ENCODE peak calls at places on chromosomes 7 and 10, in six cellular contexts. V, L, E, F, Z and U are unnamed samples.

GRCh38 chr10:68271104-68271882 is 39.4 kb upstream of the ATOH7 start:
- DNase-seq in V (peak), L (no peak), E (no peak), F (no peak), Z (no peak), U (no peak)

GRCh38 chr10:125448596-125448995 is 234.4 kb downstream of the TEX36 start:
- DNase-seq in V (peak), L (no peak), E (no peak), F (no peak), Z (no peak), U (no peak)

GRCh38 chr10:91689731-91690168 is 56.9 kb upstream of the PPP1R3C start:
- DNase-seq in V (peak), L (no peak), E (no peak), F (no peak), Z (no peak), U (no peak)

GRCh38 chr10:103784723-103785418 is 70.5 kb downstream of the SH3PXD2A start:
- DNase-seq in V (no peak), L (no peak), E (no peak), F (no peak), Z (no peak), U (no peak)

GRCh38 chr10:12160664-12161063 is 31.2 kb downstream of the SEC61A2 start:
- DNase-seq in V (no peak), L (no peak), E (no peak), F (no peak), Z (no peak), U (no peak)

GRCh38 chr10:110305767-110306451 is 1.2 kb upstream of the SMNDC1 start:
- DNase-seq in V (peak), L (peak), E (peak), F (peak), Z (peak), U (peak)

GRCh38 chr7:40836218-40836617 is 701.4 kb downstream of the SUGCT start:
- DNase-seq in V (no peak), L (no peak), E (no peak), F (no peak), Z (no peak), U (no peak)

GRCh38 chr10:120414946-120415345 is 42.1 kb upstream of the PLPP4 start:
- DNase-seq in V (no peak), L (no peak), E (no peak), F (no peak), Z (no peak), U (no peak)

GRCh38 chr10:6170638-6171037 is 32.1 kb upstream of the PFKFB3 start:
- DNase-seq in V (peak), L (no peak), E (no peak), F (no peak), Z (no peak), U (no peak)

GRCh38 chr10:89296227-89296648 is 5.6 kb upstream of the IFIT2 start:
- DNase-seq in V (peak), L (peak), E (peak), F (peak), Z (no peak), U (no peak)

GRCh38 chr10:28532223-28532508 is 752 bp upstream of the WAC start:
- DNase-seq in V (peak), L (peak), E (no peak), F (peak), Z (no peak), U (no peak)

GRCh38 chr7:123537026-123537642 is 2.7 kb upstream of the IQUB start:
- DNase-seq in V (peak), L (no peak), E (no peak), F (no peak), Z (no peak), U (no peak)

GRCh38 chr10:73908853-73909611 is 1.9 kb upstream of the PLAU start:
- DNase-seq in V (peak), L (peak), E (peak), F (peak), Z (peak), U (peak)

GRCh38 chr7:142612264-142612881 is 136.9 kb upstream of the PRSS1 start:
- DNase-seq in V (peak), L (no peak), E (no peak), F (no peak), Z (no peak), U (peak)

GRCh38 chr7:43879477-43879876 is 10.2 kb upstream of the MRPS24 start:
- DNase-seq in V (peak), L (peak), E (no peak), F (no peak), Z (no peak), U (no peak)

GRCh38 chr7:22219739-22220493 is 137.0 kb downstream of the RAPGEF5 start:
- DNase-seq in V (peak), L (no peak), E (no peak), F (no peak), Z (no peak), U (no peak)

GRCh38 chr7:18420758-18421157 is 74.8 kb upstream of the HDAC9 start:
- DNase-seq in V (no peak), L (no peak), E (no peak), F (no peak), Z (no peak), U (peak)

GRCh38 chr10:101133489-101134298 is 2.6 kb downstream of the TLX1 start:
- DNase-seq in V (no peak), L (no peak), E (no peak), F (no peak), Z (no peak), U (no peak)

GRCh38 chr10:52951819-52952218 is 179.2 kb upstream of the MBL2 start:
- DNase-seq in V (peak), L (peak), E (no peak), F (no peak), Z (no peak), U (no peak)

GRCh38 chr7:44307905-44308740 is 17.3 kb downstream of the CAMK2B start:
- DNase-seq in V (no peak), L (no peak), E (no peak), F (peak), Z (no peak), U (no peak)

GRCh38 chr10:100021322-100021721 is 11.6 kb upstream of the DNMBP start:
- DNase-seq in V (no peak), L (no peak), E (peak), F (no peak), Z (no peak), U (no peak)

GRCh38 chr7:30795161-30795943 is 24.1 kb downstream of the MINDY4 start:
- DNase-seq in V (no peak), L (no peak), E (no peak), F (no peak), Z (no peak), U (no peak)

GRCh38 chr10:69087600-69088470 is at the start of gene SRGN:
- DNase-seq in V (peak), L (peak), E (peak), F (peak), Z (peak), U (no peak)

GRCh38 chr7:29974286-29974685 is 15.3 kb downstream of the SCRN1 start:
- DNase-seq in V (no peak), L (no peak), E (no peak), F (no peak), Z (no peak), U (no peak)

GRCh38 chr7:11192506-11192905 is 218.8 kb downstream of the PHF14 start:
- DNase-seq in V (peak), L (no peak), E (no peak), F (no peak), Z (no peak), U (no peak)
- H3K4me3 ChIP-seq in V (peak), L (peak), E (no peak), F (no peak), Z (peak), U (peak)

GRCh38 chr7:91784469-91784868 is 96.0 kb downstream of the MTERF1 start:
- DNase-seq in V (peak), L (peak), E (no peak), F (no peak), Z (no peak), U (peak)
- TF ChIP-seq CTCF in V (peak), L (peak), E (peak), F (no peak), Z (no peak), U (peak)

DNA sequence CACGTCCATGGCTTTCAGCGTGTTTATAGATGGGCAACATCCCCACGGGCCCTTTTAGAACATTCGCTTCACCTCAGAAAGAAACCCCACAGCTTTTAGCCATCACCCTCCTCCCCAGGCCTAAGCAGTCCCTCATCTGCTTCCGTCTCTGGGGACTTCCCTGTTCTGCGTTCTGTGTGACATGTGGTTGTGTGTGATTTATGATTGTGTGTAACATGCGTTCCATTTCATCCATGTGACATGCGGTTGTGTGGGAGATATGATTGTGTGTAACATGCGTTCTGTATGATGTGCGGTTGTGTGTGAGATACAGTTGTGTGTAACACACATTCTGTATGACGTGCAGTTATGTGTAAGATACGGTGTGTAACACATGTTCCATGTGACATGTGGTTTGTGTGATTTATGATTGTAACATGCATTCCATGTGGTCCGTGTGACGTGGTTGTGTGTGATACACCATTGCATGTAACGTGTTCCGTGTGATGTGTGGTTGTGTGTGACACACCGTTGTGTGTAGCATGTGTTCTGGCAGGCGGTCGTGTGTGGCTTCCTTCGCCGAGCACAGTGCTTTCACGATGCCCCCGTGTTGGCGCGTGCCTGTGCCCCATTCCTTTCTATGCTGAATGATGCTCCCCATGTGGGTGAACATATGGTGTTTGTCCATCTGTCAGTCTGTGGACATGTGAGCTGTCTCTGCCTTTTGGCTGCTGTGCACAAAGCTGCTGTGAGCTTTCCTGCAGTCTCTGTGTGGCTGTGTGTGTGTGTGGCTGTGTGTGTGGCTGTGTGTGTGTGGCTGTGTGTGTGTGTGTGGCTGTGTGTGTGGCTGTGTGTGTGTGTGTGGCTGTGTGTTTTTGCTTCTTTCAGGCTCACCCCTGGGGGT is 26.2 kb downstream of the PWWP2B start:
- DNase-seq in V (no peak), L (no peak), E (no peak), F (no peak), Z (no peak), U (no peak)
- H3K4me3 ChIP-seq in V (no peak), L (no peak), E (no peak), F (no peak), Z (no peak), U (no peak)

DNA sequence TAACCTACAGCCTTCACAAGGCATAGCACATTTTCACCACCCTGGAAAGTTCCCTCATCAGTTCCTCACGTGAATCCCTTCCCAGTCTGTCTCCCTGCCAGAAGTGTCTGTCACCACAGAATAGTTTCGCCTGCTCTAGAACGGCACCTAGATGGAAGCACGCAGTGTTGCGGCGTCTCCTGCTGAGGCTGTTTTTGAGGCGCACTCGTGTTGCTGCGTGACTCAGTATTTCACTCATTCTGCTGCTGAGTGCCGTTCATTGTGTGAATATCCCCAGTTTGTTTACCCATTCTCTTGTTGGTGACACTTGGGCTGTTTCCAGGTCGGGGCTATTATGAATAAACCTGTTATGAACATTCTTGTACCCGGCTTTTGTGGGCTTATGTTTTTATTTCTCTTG is 12.8 kb downstream of the NOS3 start:
- DNase-seq in V (no peak), L (no peak), E (no peak), F (no peak), Z (no peak), U (no peak)
- TF ChIP-seq CTCF in V (no peak), L (no peak), E (no peak), F (no peak), Z (no peak), U (no peak)

DNA sequence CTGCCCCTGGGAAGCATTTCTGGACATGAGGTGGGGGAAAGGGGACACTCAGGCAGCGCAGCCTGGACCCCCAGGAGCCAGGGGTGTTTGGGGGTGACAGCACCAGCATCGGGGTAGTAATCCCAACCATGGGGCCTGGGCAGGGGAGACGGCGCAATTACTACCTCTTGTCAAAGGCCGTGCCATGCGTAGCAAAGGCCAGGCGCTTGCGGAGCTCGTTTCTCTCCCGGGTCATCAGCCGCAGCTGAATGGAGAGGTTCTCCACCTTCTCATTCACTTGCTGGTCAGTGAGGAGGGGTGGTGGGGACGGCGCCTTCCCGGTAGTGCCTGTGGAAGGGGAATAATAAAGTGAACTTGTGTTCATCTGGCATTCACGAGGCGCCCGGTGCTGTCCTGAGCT is 70.0 kb downstream of the DLG5 start:
- DNase-seq in V (no peak), L (no peak), E (no peak), F (no peak), Z (no peak), U (no peak)
- H3K4me3 ChIP-seq in V (no peak), L (no peak), E (no peak), F (no peak), Z (no peak), U (no peak)

GRCh38 chr7:127629268-127629854 is 11.4 kb upstream of the PAX4 start:
- DNase-seq in V (no peak), L (no peak), E (no peak), F (no peak), Z (no peak), U (no peak)
- TF ChIP-seq CTCF in V (peak), L (peak), E (peak), F (no peak), Z (no peak), U (peak)

GRCh38 chr10:95560288-95561199 is 627 bp downstream of the SORBS1 start:
- DNase-seq in V (peak), L (no peak), E (peak), F (peak), Z (no peak), U (no peak)

GRCh38 chr10:95559466-95559865 is 1.7 kb downstream of the SORBS1 start:
- DNase-seq in V (no peak), L (no peak), E (no peak), F (no peak), Z (no peak), U (no peak)

GRCh38 chr10:95556994-95557767 is 4.0 kb downstream of the SORBS1 start:
- DNase-seq in V (no peak), L (no peak), E (no peak), F (no peak), Z (no peak), U (no peak)

GRCh38 chr10:95561200-95562177 is at the start of gene SORBS1:
- DNase-seq in V (peak), L (peak), E (peak), F (peak), Z (peak), U (peak)

DNA sequence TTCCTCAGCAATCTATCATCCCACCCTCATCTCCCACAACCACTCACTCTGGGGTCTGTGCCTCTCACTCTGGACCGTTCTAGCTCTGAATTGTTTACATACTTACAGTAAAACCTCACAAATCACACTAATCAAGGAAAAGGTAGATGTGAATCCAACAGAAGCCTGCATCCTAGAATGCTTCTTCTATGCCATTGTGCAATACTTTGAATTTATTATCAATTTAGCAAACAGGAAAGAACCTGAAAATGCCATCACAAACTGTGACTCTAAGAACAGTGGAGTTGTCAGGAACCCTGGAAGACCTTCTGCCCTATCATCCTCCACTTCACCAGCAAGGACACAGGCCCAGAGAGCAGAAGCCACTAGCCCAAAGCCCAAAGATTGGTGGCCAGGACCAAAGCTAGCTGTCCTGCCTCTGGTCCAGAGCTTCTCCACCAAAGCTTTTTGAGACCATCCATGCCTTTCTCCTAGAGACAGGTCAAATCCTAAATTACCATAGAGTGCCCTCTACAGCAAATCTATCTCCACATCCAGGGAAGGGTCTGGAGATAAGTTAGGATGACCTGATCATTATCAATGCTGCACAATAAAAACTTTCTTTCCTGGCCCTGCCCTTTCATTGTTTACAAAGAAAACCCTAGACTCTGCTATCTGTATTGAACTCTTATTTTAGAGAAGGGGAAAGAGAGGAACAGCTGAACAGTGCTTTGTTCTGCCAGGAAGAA is 2.4 kb downstream of the SORBS1 start:
- DNase-seq in V (no peak), L (no peak), E (no peak), F (no peak), Z (no peak), U (no peak)
- H3K4me3 ChIP-seq in V (no peak), L (no peak), E (no peak), F (no peak), Z (peak), U (no peak)